ENCODE peak calls at places on chromosomes 6 and 20, in five cellular contexts. One of them, this sample, is unnamed. For H3K36me3, the result is how much of the 10 kb centered on the place peaks cover.

GRCh38 chr6:24405262-24405661 is 2.5 kb downstream of the MRS2 start:
- DNase-seq in PC-3: no peak
- DNase-seq in SK-N-SH: no peak
- DNase-seq in fibroblast of lung: no peak
- DNase-seq in GM12878: no peak
- DNase-seq in this sample: no peak

GRCh38 chr20:62314339-62314638 is 11.5 kb downstream of the ADRM1 start:
- DNase-seq in GM12878: no peak
- DNase-seq in SK-N-SH: no peak
- DNase-seq in fibroblast of lung: no peak
- DNase-seq in PC-3: no peak
- DNase-seq in this sample: no peak

GRCh38 chr6:108707328-108707976 is 140.8 kb upstream of the ARMC2 start:
- DNase-seq in fibroblast of lung: peak
- DNase-seq in GM12878: no peak
- DNase-seq in PC-3: no peak
- DNase-seq in SK-N-SH: no peak
- DNase-seq in this sample: no peak

GRCh38 chr6:113078791-113079190 is 731.7 kb downstream of the RFPL4B start:
- DNase-seq in GM12878: no peak
- DNase-seq in SK-N-SH: no peak
- DNase-seq in fibroblast of lung: no peak
- DNase-seq in PC-3: no peak
- DNase-seq in this sample: no peak

GRCh38 chr6:143283887-143284640 is 166.4 kb downstream of the ADAT2 start:
- DNase-seq in SK-N-SH: peak
- DNase-seq in PC-3: no peak
- DNase-seq in fibroblast of lung: no peak
- DNase-seq in GM12878: no peak
- DNase-seq in this sample: no peak

GRCh38 chr6:136774228-136775041 is 17.8 kb downstream of the MAP3K5 start:
- DNase-seq in PC-3: peak
- DNase-seq in fibroblast of lung: peak
- DNase-seq in GM12878: no peak
- DNase-seq in SK-N-SH: no peak
- DNase-seq in this sample: no peak

GRCh38 chr6:134753001-134753400 is 196.9 kb downstream of the ALDH8A1 start:
- DNase-seq in GM12878: no peak
- DNase-seq in SK-N-SH: no peak
- DNase-seq in fibroblast of lung: no peak
- DNase-seq in PC-3: no peak
- DNase-seq in this sample: no peak

GRCh38 chr6:7047966-7048365 is 59.8 kb upstream of the RREB1 start:
- DNase-seq in PC-3: peak
- DNase-seq in SK-N-SH: no peak
- DNase-seq in GM12878: no peak
- DNase-seq in fibroblast of lung: no peak
- DNase-seq in this sample: no peak

GRCh38 chr20:21534453-21534852 is 20.6 kb upstream of the NKX2-2 start:
- DNase-seq in fibroblast of lung: no peak
- DNase-seq in PC-3: no peak
- DNase-seq in GM12878: no peak
- DNase-seq in SK-N-SH: no peak
- DNase-seq in this sample: no peak

GRCh38 chr6:6699741-6700367 is 111.3 kb downstream of the LY86 start:
- DNase-seq in fibroblast of lung: peak
- DNase-seq in SK-N-SH: peak
- DNase-seq in PC-3: peak
- DNase-seq in GM12878: no peak
- DNase-seq in this sample: peak

GRCh38 chr20:41696428-41696827 is 78.3 kb upstream of the CHD6 start:
- DNase-seq in GM12878: no peak
- DNase-seq in PC-3: no peak
- DNase-seq in SK-N-SH: no peak
- DNase-seq in fibroblast of lung: no peak
- DNase-seq in this sample: no peak

GRCh38 chr20:58102744-58103516 is 125.5 kb downstream of the ANKRD60 start:
- DNase-seq in PC-3: peak
- DNase-seq in GM12878: no peak
- DNase-seq in SK-N-SH: no peak
- DNase-seq in fibroblast of lung: no peak
- DNase-seq in this sample: no peak

GRCh38 chr20:53660078-53660909 is 66.7 kb upstream of the ZNF217 start:
- DNase-seq in PC-3: no peak
- DNase-seq in SK-N-SH: no peak
- DNase-seq in GM12878: no peak
- DNase-seq in fibroblast of lung: peak
- DNase-seq in this sample: peak

GRCh38 chr6:144027927-144028587 is 20.0 kb upstream of the PLAGL1 start:
- DNase-seq in PC-3: no peak
- DNase-seq in GM12878: no peak
- DNase-seq in fibroblast of lung: no peak
- DNase-seq in SK-N-SH: no peak
- DNase-seq in this sample: no peak

GRCh38 chr6:146028250-146028789 is 542 bp upstream of the GRM1 start:
- DNase-seq in SK-N-SH: peak
- DNase-seq in fibroblast of lung: peak
- DNase-seq in GM12878: no peak
- DNase-seq in PC-3: peak
- DNase-seq in this sample: peak

GRCh38 chr6:119342430-119342829 is 7.1 kb downstream of the MAN1A1 start:
- DNase-seq in fibroblast of lung: no peak
- DNase-seq in SK-N-SH: no peak
- DNase-seq in GM12878: no peak
- DNase-seq in PC-3: no peak
- DNase-seq in this sample: no peak
- H3K36me3 ChIP-seq in fibroblast of lung: under half
- H3K36me3 ChIP-seq in SK-N-SH: under half
- H3K36me3 ChIP-seq in GM12878: under half
- H3K36me3 ChIP-seq in PC-3: under half
- H3K36me3 ChIP-seq in this sample: under half

GRCh38 chr6:31738048-31738979 is 1.5 kb upstream of the MSH5 start:
- DNase-seq in GM12878: peak
- DNase-seq in PC-3: peak
- DNase-seq in SK-N-SH: no peak
- DNase-seq in fibroblast of lung: peak
- DNase-seq in this sample: peak
- H3K4me3 ChIP-seq in GM12878: peak
- H3K4me3 ChIP-seq in PC-3: peak
- H3K4me3 ChIP-seq in SK-N-SH: no peak
- H3K4me3 ChIP-seq in fibroblast of lung: no peak
- H3K4me3 ChIP-seq in this sample: peak

DNA sequence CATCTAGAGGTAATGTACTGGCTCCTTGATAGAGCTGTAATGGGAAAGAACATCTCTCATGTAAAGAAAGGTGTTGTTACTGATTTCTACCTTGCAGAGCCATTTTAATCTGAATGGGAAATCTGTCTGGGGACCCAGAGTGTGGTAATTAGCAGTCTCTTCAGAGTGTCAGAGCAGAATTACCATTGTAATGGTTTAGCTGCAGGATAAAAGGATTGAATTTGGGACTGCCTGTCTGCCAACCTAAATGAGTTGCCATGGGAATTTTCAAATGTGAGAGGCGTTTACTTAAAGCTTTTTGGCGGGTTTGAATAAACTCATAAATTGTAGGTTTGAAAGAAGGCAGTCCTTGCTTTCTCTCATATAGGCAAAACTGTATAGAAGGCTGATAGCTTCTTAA is 128.8 kb downstream of the QKI start:
- DNase-seq in fibroblast of lung: no peak
- DNase-seq in PC-3: no peak
- DNase-seq in GM12878: no peak
- DNase-seq in SK-N-SH: no peak
- DNase-seq in this sample: no peak
- H3K9ac ChIP-seq in fibroblast of lung: no peak
- H3K9ac ChIP-seq in PC-3: no peak
- H3K9ac ChIP-seq in GM12878: no peak
- H3K9ac ChIP-seq in SK-N-SH: no peak
- H3K9ac ChIP-seq in this sample: no peak

GRCh38 chr6:122567034-122567433 is 43.2 kb upstream of the PKIB start:
- DNase-seq in GM12878: no peak
- DNase-seq in PC-3: no peak
- DNase-seq in SK-N-SH: no peak
- DNase-seq in fibroblast of lung: no peak
- DNase-seq in this sample: no peak

GRCh38 chr6:122564230-122564629 is 46.0 kb upstream of the PKIB start:
- DNase-seq in SK-N-SH: no peak
- DNase-seq in fibroblast of lung: no peak
- DNase-seq in PC-3: peak
- DNase-seq in GM12878: no peak
- DNase-seq in this sample: no peak

GRCh38 chr6:122563364-122564052 is 46.7 kb upstream of the PKIB start:
- DNase-seq in SK-N-SH: no peak
- DNase-seq in fibroblast of lung: no peak
- DNase-seq in PC-3: no peak
- DNase-seq in GM12878: no peak
- DNase-seq in this sample: no peak

GRCh38 chr6:122568350-122568749 is 41.9 kb upstream of the PKIB start:
- DNase-seq in fibroblast of lung: no peak
- DNase-seq in SK-N-SH: no peak
- DNase-seq in PC-3: no peak
- DNase-seq in GM12878: no peak
- DNase-seq in this sample: no peak

GRCh38 chr6:122565708-122566107 is 44.5 kb upstream of the PKIB start:
- DNase-seq in fibroblast of lung: no peak
- DNase-seq in SK-N-SH: no peak
- DNase-seq in GM12878: no peak
- DNase-seq in PC-3: no peak
- DNase-seq in this sample: no peak
- H3K36me3 ChIP-seq in fibroblast of lung: under half
- H3K36me3 ChIP-seq in SK-N-SH: under half
- H3K36me3 ChIP-seq in GM12878: under half
- H3K36me3 ChIP-seq in PC-3: under half
- H3K36me3 ChIP-seq in this sample: under half

GRCh38 chr20:17229256-17229655 is 2.4 kb downstream of the PCSK2 start:
- DNase-seq in GM12878: no peak
- DNase-seq in SK-N-SH: no peak
- DNase-seq in fibroblast of lung: no peak
- DNase-seq in PC-3: no peak
- DNase-seq in this sample: no peak

GRCh38 chr20:17227199-17227535 is 327 bp downstream of the PCSK2 start:
- DNase-seq in SK-N-SH: peak
- DNase-seq in fibroblast of lung: no peak
- DNase-seq in GM12878: no peak
- DNase-seq in PC-3: no peak
- DNase-seq in this sample: peak

GRCh38 chr20:17226410-17227198 is at the start of gene PCSK2:
- DNase-seq in SK-N-SH: peak
- DNase-seq in fibroblast of lung: peak
- DNase-seq in PC-3: no peak
- DNase-seq in GM12878: no peak
- DNase-seq in this sample: peak

GRCh38 chr20:17227669-17228623 is 1.1 kb downstream of the PCSK2 start:
- DNase-seq in PC-3: no peak
- DNase-seq in SK-N-SH: peak
- DNase-seq in GM12878: no peak
- DNase-seq in fibroblast of lung: no peak
- DNase-seq in this sample: peak

GRCh38 chr20:17228624-17229061 is 1.8 kb downstream of the PCSK2 start:
- DNase-seq in fibroblast of lung: no peak
- DNase-seq in GM12878: no peak
- DNase-seq in PC-3: no peak
- DNase-seq in SK-N-SH: peak
- DNase-seq in this sample: peak
- H3K4me3 ChIP-seq in fibroblast of lung: no peak
- H3K4me3 ChIP-seq in GM12878: no peak
- H3K4me3 ChIP-seq in PC-3: no peak
- H3K4me3 ChIP-seq in SK-N-SH: no peak
- H3K4me3 ChIP-seq in this sample: no peak

DNA sequence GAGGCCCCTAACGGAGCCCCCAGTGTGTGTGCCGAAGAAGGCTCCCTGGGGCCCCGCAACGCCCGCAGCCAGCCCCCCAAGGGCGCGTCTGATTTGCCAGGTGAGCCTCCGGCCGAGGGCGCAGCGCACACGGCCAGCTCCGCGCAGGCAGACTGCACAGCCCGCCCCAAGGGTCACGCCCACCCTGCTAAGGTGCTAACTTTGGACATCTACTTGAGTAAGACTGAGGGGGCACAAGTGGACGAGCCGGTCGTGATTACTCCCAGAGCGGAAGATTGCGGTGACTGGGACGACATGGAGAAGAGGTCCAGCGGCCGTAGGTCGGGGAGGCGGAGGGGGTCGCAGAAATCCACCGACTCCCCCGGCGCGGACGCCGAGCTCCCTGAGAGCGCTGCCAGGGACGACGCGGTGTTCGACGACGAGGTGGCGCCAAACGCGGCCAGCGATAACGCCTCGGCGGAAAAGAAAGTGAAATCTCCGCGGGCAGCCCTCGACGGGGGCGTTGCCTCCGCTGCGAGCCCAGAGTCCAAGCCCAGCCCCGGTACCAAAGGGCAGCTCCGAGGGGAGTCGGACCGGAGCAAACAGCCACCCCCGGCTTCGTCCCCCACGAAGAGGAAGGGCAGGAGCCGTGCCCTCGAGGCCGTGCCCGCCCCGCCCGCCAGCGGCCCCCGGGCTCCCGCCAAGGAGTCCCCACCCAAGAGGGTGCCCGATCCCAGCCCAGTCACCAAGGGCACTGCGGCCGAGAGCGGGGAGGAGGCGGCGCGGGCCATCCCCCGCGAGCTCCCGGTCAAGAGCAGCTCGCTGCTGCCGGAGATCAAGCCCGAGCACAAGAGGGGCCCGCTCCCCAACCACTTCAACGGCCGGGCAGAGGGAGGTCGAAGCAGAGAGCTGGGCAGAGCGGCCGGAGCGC is 117.0 kb downstream of the RTN4IP1 start:
- DNase-seq in fibroblast of lung: peak
- DNase-seq in PC-3: peak
- DNase-seq in SK-N-SH: peak
- DNase-seq in GM12878: no peak
- DNase-seq in this sample: peak
- H3K9ac ChIP-seq in fibroblast of lung: peak
- H3K9ac ChIP-seq in PC-3: peak
- H3K9ac ChIP-seq in SK-N-SH: peak
- H3K9ac ChIP-seq in GM12878: peak
- H3K9ac ChIP-seq in this sample: peak

DNA sequence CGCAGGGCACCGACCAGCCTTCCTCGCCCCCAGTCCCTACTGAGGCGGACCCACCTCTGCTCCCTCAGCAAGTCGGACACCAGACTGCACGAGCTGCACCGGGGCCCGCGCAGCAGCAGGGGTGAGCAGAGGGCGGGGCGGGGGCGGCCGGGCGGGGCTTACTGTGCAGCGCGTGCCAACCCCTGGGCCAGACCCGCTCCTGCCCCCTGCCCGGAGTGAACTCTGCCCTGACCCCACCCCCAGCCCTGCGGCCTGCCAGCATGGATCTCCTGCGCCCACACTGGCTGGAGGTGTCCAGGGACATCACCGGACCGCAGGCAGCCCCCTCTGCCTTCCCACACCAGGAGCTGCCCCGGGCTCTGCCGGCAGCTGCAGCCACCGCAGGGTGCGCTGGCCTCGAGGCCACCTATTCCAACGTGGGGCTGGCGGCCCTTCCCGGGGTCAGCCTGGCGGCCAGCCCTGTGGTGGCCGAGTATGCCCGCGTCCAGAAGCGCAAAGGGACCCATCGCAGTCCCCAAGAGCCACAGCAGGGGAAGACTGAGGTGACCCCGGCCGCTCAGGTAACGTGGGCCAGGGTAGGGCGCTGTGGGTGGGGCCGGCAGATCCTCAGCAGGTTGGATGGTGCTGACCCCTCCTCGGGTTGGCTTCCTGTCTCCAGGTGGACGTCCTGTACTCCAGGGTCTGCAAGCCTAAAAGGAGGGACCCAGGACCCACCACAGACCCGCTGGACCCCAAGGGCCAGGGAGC is 1.5 kb upstream of the SLC2A4RG start:
- DNase-seq in PC-3: no peak
- DNase-seq in GM12878: no peak
- DNase-seq in SK-N-SH: no peak
- DNase-seq in fibroblast of lung: no peak
- DNase-seq in this sample: peak
- H3K36me3 ChIP-seq in PC-3: under half
- H3K36me3 ChIP-seq in GM12878: under half
- H3K36me3 ChIP-seq in SK-N-SH: under half
- H3K36me3 ChIP-seq in fibroblast of lung: under half
- H3K36me3 ChIP-seq in this sample: under half

This sample was measured in kidney.